ENCODE peak calls at places on chromosomes 5 and 9, in five cellular contexts. M is A549, V is HepG2, Q is GM12878, J is K562. U is an unnamed sample.

GRCh38 chr9:3708751-3709150 is 182.9 kb upstream of the RFX3 start:
- DNase-seq in M (no peak), V (no peak), J (no peak), Q (peak), U (no peak)

GRCh38 chr9:114397219-114397847 is 9.6 kb upstream of the AKNA start:
- DNase-seq in V (no peak), J (peak), Q (no peak), M (no peak), U (peak)

GRCh38 chr9:129823163-129823933 is 588 bp downstream of the TOR1A start:
- DNase-seq in V (no peak), J (no peak), Q (no peak), M (peak), U (peak)

GRCh38 chr5:87400305-87400899 is 12.3 kb downstream of the CCNH start:
- DNase-seq in V (peak), Q (no peak), M (peak), J (peak), U (peak)

GRCh38 chr9:2662496-2662895 is 40.9 kb downstream of the VLDLR start:
- DNase-seq in J (no peak), Q (no peak), V (no peak), M (peak), U (peak)

GRCh38 chr9:84917366-84918063 is 248.0 kb downstream of the NTRK2 start:
- DNase-seq in V (no peak), J (no peak), M (no peak), Q (no peak), U (no peak)

GRCh38 chr9:27125030-27125429 is 16.0 kb downstream of the TEK start:
- DNase-seq in M (peak), Q (no peak), J (no peak), V (no peak), U (no peak)

GRCh38 chr5:80083115-80083890 is 48.2 kb downstream of the THBS4 start:
- DNase-seq in J (peak), M (peak), V (peak), Q (no peak), U (peak)

GRCh38 chr9:7210854-7211637 is 453.3 kb downstream of the KDM4C start:
- DNase-seq in M (no peak), J (no peak), V (no peak), Q (no peak), U (peak)

GRCh38 chr5:24367211-24367610 is 277.6 kb downstream of the CDH10 start:
- DNase-seq in J (no peak), V (no peak), Q (no peak), M (no peak), U (no peak)

GRCh38 chr5:164358531-164359259 is 853.3 kb downstream of the MAT2B start:
- DNase-seq in Q (no peak), M (no peak), V (no peak), J (peak), U (no peak)

GRCh38 chr5:28403846-28404245 is 1365.5 kb upstream of the CDH9 start:
- DNase-seq in Q (no peak), J (no peak), M (no peak), V (no peak), U (peak)

GRCh38 chr9:91275641-91276040 is 86.1 kb downstream of the AUH start:
- DNase-seq in V (no peak), J (no peak), M (no peak), Q (no peak), U (no peak)

GRCh38 chr9:82332018-82332773 is 343.6 kb downstream of the SPATA31D1 start:
- DNase-seq in J (no peak), M (peak), Q (no peak), V (no peak), U (no peak)

GRCh38 chr5:151288180-151288579 is 15.4 kb downstream of the SLC36A3 start:
- DNase-seq in M (peak), Q (no peak), V (peak), J (peak), U (peak)

GRCh38 chr9:118618091-118618490 is 751.1 kb downstream of the BRINP1 start:
- DNase-seq in M (peak), V (no peak), J (no peak), Q (no peak), U (no peak)

GRCh38 chr9:76704601-76705204 is 59.5 kb upstream of the PCA3 start:
- DNase-seq in M (peak), V (peak), Q (peak), J (peak), U (peak)

GRCh38 chr5:43515678-43516048 is 715 bp upstream of the C5orf34 start:
- DNase-seq in J (no peak), V (no peak), Q (no peak), M (no peak), U (no peak)

GRCh38 chr9:112556497-112557085 is 70.0 kb downstream of the KIAA1958 start:
- DNase-seq in M (peak), V (no peak), J (no peak), Q (no peak), U (no peak)

GRCh38 chr5:97182571-97183099 is 412 bp downstream of the RIOK2 start:
- DNase-seq in M (no peak), J (peak), V (peak), Q (no peak), U (no peak)

GRCh38 chr5:123610665-123611406 is 98.9 kb downstream of the CSNK1G3 start:
- DNase-seq in V (peak), M (peak), J (peak), Q (peak), U (peak)

GRCh38 chr5:33423018-33423630 is 17.6 kb upstream of the TARS1 start:
- DNase-seq in Q (no peak), J (peak), V (peak), M (peak), U (peak)

GRCh38 chr9:105328296-105328695 is 83.8 kb downstream of the SLC44A1 start:
- DNase-seq in M (no peak), V (no peak), Q (no peak), J (no peak), U (no peak)

GRCh38 chr9:113463418-113464285 is at the start of gene RGS3:
- DNase-seq in V (peak), Q (no peak), J (no peak), M (peak), U (peak)

GRCh38 chr5:82586176-82586575 is 308.0 kb upstream of the RPS23 start:
- DNase-seq in M (no peak), Q (no peak), V (no peak), J (no peak), U (no peak)

GRCh38 chr5:53917095-53917494 is 356.7 kb downstream of the NDUFS4 start:
- DNase-seq in M (peak), J (peak), V (no peak), Q (no peak), U (peak)

GRCh38 chr5:43315262-43315661 is 2.0 kb upstream of the HMGCS1 start:
- DNase-seq in M (peak), V (no peak), J (no peak), Q (no peak), U (no peak)

GRCh38 chr9:90914868-90915483 is 113.4 kb downstream of the SYK start:
- DNase-seq in J (peak), Q (peak), V (peak), M (peak), U (peak)

GRCh38 chr5:150780816-150781221 is 2.3 kb downstream of the SMIM3 start:
- DNase-seq in V (no peak), M (no peak), Q (no peak), J (no peak), U (no peak)

GRCh38 chr9:30630459-30630858 is 1754.0 kb upstream of the ACO1 start:
- DNase-seq in M (no peak), Q (no peak), J (no peak), V (no peak), U (peak)

GRCh38 chr9:134263575-134263974 is 62.7 kb upstream of the RXRA start:
- DNase-seq in J (no peak), Q (no peak), V (no peak), M (no peak), U (peak)

GRCh38 chr5:113166285-113166684 is 189.7 kb downstream of the DCP2 start:
- DNase-seq in V (no peak), M (no peak), Q (no peak), J (no peak), U (no peak)

GRCh38 chr9:7592321-7593319 is 207.0 kb downstream of the DMAC1 start:
- DNase-seq in V (no peak), J (no peak), Q (no peak), M (no peak), U (peak)

GRCh38 chr5:113087994-113088519 is 111.5 kb downstream of the DCP2 start:
- DNase-seq in Q (no peak), J (no peak), V (no peak), M (no peak), U (no peak)

GRCh38 chr5:38448553-38449350 is 107.7 kb downstream of the LIFR start:
- DNase-seq in M (no peak), Q (no peak), J (no peak), V (no peak), U (no peak)

GRCh38 chr5:80140496-80140895 is 105.3 kb downstream of the THBS4 start:
- DNase-seq in M (no peak), J (no peak), Q (no peak), V (no peak), U (no peak)

GRCh38 chr9:109923371-109923770 is 143.4 kb downstream of the PALM2AKAP2 start:
- DNase-seq in Q (no peak), J (no peak), M (no peak), V (no peak), U (peak)

GRCh38 chr9:132114102-132114707 is 34.5 kb upstream of the MED27 start:
- DNase-seq in M (peak), V (peak), J (peak), Q (no peak), U (peak)

GRCh38 chr5:148063861-148064260 is at the start of gene SPINK5:
- DNase-seq in V (no peak), M (no peak), Q (no peak), J (no peak), U (no peak)

GRCh38 chr5:3854069-3854741 is 258.6 kb downstream of the IRX1 start:
- DNase-seq in J (no peak), M (no peak), V (no peak), Q (no peak), U (no peak)
- TF ChIP-seq CTCF in J (no peak), M (no peak), V (no peak), Q (no peak), U (no peak)

GRCh38 chr5:154005648-154006047 is 33.1 kb downstream of the FAM114A2 start:
- DNase-seq in J (no peak), M (no peak), V (no peak), Q (no peak), U (no peak)
- TF ChIP-seq JUNB in J (no peak), M (no peak), V (no peak), Q (no peak), U (no peak)

GRCh38 chr9:70229579-70229978 is 29.2 kb upstream of the SMC5 start:
- DNase-seq in J (no peak), M (peak), Q (no peak), V (no peak), U (peak)
- TF ChIP-seq CTCF in J (peak), M (peak), Q (no peak), V (peak), U (no peak)

GRCh38 chr5:128913551-128913950 is 51.7 kb upstream of the SLC27A6 start:
- DNase-seq in Q (no peak), V (no peak), J (no peak), M (no peak), U (no peak)

GRCh38 chr5:128920345-128921215 is 44.7 kb upstream of the SLC27A6 start:
- DNase-seq in J (no peak), M (peak), Q (no peak), V (no peak), U (no peak)

GRCh38 chr5:128924299-128924698 is 41.0 kb upstream of the SLC27A6 start:
- DNase-seq in Q (no peak), M (no peak), J (no peak), V (no peak), U (no peak)

DNA sequence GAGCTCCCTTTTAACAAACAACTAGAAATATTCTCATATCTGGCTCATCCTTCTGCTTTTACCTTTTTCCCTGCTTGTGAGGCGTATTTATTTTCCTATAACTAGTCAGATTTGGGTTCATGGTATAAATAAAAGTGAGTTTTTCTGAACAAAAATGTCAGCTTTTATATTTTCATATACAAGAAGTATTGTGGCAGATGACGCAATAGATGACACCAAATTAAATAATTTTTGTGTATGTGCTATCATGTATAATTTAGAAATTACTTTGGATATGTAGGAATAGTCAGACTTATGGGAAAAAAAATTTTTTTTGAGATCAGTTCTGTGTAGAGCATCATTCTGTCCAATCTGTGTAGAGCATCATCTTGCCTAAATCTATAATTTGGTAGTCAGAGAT is 45.7 kb upstream of the SLC27A6 start:
- DNase-seq in J (no peak), Q (no peak), M (no peak), V (no peak), U (no peak)
- TF ChIP-seq JUNB in J (no peak), Q (no peak), M (no peak), V (no peak), U (no peak)

DNA sequence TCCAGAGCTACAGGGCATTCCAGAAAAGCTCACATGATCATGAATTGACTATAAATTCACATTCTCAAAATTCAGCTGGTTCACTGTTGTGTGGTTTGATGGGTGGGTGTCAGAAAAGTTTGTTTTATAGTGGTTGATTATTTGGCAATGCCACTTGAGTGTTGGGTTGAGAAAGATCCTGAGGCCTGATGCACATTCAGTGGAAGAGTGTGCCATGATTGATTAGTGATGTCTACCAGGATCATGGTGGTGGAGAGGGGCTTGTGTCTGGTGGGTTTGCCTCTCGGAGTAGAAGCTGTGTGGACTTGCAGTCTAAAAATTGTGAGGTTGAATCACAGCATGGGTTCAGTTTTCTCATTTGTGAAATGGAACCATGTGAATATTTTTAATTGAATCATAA is 2.0 kb downstream of the NDUFS6 start:
- DNase-seq in J (no peak), Q (no peak), M (no peak), V (no peak), U (no peak)
- TF ChIP-seq CTCF in J (no peak), Q (no peak), M (no peak), V (no peak), U (no peak)

DNA sequence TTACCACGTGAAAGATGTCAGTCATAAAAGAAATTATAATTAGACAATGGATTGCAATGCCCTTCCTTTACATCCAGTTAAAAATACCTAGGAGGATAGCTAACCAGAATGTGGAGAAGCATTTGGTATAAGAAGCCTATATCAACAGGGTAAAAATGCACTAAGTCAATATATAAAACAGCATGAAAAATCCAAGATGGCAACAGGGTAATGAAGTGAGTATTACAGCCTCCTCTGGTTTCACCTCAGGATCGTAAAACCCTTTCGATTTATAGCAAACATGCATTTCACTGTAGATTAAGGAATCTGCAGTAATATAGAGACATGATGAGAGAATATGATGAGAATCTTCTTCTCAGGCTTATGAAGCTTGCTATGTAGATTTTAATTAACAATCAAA is 999.3 kb downstream of the NR2F1-AS1 start:
- DNase-seq in J (no peak), M (no peak), V (no peak), Q (no peak), U (no peak)
- TF ChIP-seq JUNB in J (no peak), M (no peak), V (no peak), Q (no peak), U (no peak)

GRCh38 chr5:139912804-139913203 is 117.2 kb downstream of the PSD2 start:
- DNase-seq in M (no peak), Q (no peak), V (no peak), J (no peak), U (no peak)

GRCh38 chr5:139915834-139916233 is 120.2 kb downstream of the PSD2 start:
- DNase-seq in J (no peak), Q (no peak), M (no peak), V (no peak), U (peak)

GRCh38 chr5:139915274-139915673 is 119.7 kb downstream of the PSD2 start:
- DNase-seq in V (no peak), J (no peak), M (no peak), Q (no peak), U (no peak)

GRCh38 chr5:139912158-139912557 is 116.5 kb downstream of the PSD2 start:
- DNase-seq in J (no peak), M (no peak), V (no peak), Q (no peak), U (no peak)

DNA sequence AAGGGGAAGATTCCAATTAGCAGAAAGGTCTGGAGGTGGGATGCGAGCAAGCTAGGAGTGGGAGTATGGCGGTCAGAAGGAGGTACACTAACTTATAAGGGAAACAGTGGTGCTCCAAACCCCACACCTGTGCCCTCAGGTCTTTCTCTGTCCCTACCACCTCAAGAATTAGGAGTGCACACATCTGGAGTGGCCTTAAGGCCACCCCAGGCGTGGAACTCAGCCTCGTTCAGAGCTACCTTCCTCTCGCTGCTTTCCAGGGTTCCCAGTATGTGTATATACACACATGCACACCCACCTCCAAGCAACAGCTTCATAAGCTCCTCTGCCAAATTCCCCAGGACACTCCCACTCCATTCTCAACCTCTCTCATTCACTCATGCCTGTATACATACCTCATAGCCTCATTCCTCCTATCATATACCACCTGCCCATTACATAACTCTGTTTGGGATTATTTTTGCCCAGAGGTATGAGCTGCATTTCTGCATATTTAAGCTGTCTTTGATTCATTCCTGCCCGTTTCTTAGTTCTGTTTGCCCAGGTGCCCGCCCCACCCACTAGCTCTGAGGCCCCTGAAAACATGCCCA is 118.7 kb downstream of the PSD2 start:
- DNase-seq in M (no peak), V (no peak), J (no peak), Q (no peak), U (no peak)
- TF ChIP-seq CTCF in M (no peak), V (no peak), J (no peak), Q (no peak), U (no peak)

DNA sequence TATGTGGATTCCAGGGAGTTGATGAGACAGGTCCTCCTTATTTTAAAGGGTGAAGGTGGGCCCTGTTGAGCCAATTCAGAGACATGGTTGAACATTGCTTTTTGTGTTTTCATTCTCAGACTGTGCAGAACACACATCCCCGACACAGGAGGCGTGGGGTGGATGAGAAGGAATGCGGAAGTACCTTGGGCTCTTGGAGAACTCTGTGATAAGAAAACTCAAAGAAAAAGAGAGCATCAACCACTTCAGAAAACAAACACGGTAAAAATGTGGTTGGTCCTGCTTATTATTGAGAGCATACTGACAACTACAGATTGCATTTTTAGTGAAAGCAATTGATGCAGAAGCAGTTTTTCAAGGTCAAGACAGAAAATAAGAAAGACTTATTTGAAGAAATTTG is 659.8 kb downstream of the IRX1 start:
- DNase-seq in J (no peak), Q (no peak), V (no peak), M (no peak), U (no peak)
- TF ChIP-seq JUNB in J (no peak), Q (no peak), V (no peak), M (no peak), U (no peak)

DNA sequence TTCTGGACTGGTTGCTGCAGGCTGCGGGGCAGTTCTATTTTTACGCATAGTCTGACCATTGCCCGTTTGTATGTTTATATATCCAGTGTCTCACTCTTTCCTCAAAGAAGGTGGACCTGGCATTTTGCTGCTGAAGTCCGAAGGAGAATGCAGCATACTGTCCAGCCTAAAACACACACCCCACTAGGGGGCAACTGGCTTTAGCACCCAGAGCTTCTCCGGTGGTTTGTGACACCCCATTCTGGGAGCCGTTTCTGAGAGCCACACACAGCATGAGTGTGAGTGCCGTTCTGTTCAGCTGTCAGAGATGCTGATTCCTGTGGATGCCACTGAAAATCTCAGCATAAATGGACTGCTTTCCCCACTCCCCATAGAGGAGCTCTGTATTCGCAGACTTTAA is 290.5 kb upstream of the TAS2R1 start:
- DNase-seq in Q (no peak), J (no peak), M (no peak), V (no peak), U (no peak)
- TF ChIP-seq CTCF in Q (no peak), J (no peak), M (no peak), V (no peak), U (peak)

U was measured in GM23338.